ENCODE peak calls at places on chromosome 13, in four cellular contexts. V is Panc1, E is HepG2, O is K562. Q is an unnamed sample.
A peak's percentile ranks its signal among the peaks of the same experiment; 100 is the strongest.

GRCh38 chr13:40470665-40471064 is 195.8 kb downstream of the FOXO1 start:
- DNase-seq in V (no peak), E (no peak), O (no peak), Q (no peak)

GRCh38 chr13:20174656-20175405 is 14.0 kb upstream of the GJA3 start:
- DNase-seq in V (peak; percentile 62), E (peak; percentile 26), O (peak; percentile 20), Q (peak; percentile 90)

GRCh38 chr13:79810671-79811070 is 329.7 kb downstream of the NDFIP2 start:
- DNase-seq in V (no peak), E (no peak), O (no peak), Q (no peak)

GRCh38 chr13:68428292-68428691 is 1198.2 kb upstream of the PCDH9 start:
- DNase-seq in V (no peak), E (peak; percentile 6), O (no peak), Q (no peak)

GRCh38 chr13:99303863-99304521 is 3.2 kb downstream of the GPR183 start:
- DNase-seq in V (no peak), E (no peak), O (no peak), Q (no peak)

GRCh38 chr13:75635621-75636338 is at the start of gene LMO7:
- DNase-seq in V (no peak), E (peak; percentile 48), O (peak; percentile 37), Q (no peak)

GRCh38 chr13:40798380-40798779 is 9.0 kb downstream of the SLC25A15 start:
- DNase-seq in V (no peak), E (no peak), O (no peak), Q (no peak)

GRCh38 chr13:24389506-24389905 is 80.1 kb downstream of the C1QTNF9 start:
- DNase-seq in V (no peak), E (no peak), O (no peak), Q (no peak)

GRCh38 chr13:51237887-51238286 is 15.7 kb downstream of the FAM124A start:
- DNase-seq in V (no peak), E (no peak), O (no peak), Q (no peak)

GRCh38 chr13:91045351-91046034 is 302.0 kb upstream of the MIR17HG start:
- DNase-seq in V (peak; percentile 7), E (no peak), O (no peak), Q (peak; percentile 12)

GRCh38 chr13:32669030-32669646 is 82.9 kb downstream of the PDS5B start:
- DNase-seq in V (no peak), E (peak; percentile 53), O (peak; percentile 22), Q (peak; percentile 28)

GRCh38 chr13:38202730-38203129 is 146.9 kb upstream of the UFM1 start:
- DNase-seq in V (no peak), E (no peak), O (no peak), Q (no peak)

GRCh38 chr13:41960195-41960699 is 662 bp downstream of the VWA8 start:
- DNase-seq in V (no peak), E (peak; percentile 46), O (peak; percentile 26), Q (no peak)

GRCh38 chr13:26025196-26025595 is 26.6 kb downstream of the SHISA2 start:
- DNase-seq in V (no peak), E (no peak), O (no peak), Q (no peak)

GRCh38 chr13:42633495-42633894 is 59.5 kb downstream of the TNFSF11 start:
- DNase-seq in V (no peak), E (no peak), O (no peak), Q (no peak)

GRCh38 chr13:93328943-93329342 is 102.3 kb downstream of the GPC6 start:
- DNase-seq in V (no peak), E (peak; percentile 18), O (no peak), Q (no peak)

GRCh38 chr13:19910336-19911072 is 47.1 kb upstream of the ZMYM5 start:
- DNase-seq in V (no peak), E (no peak), O (no peak), Q (peak; percentile 43)

GRCh38 chr13:28026508-28026907 is 38.0 kb upstream of the URAD start:
- DNase-seq in V (no peak), E (no peak), O (no peak), Q (no peak)

GRCh38 chr13:43805071-43805468 is 18.3 kb upstream of the ENOX1 start:
- DNase-seq in V (peak; percentile 50), E (peak; percentile 12), O (no peak), Q (peak; percentile 81)

GRCh38 chr13:33410619-33411018 is 125.1 kb upstream of the STARD13 start:
- DNase-seq in V (no peak), E (no peak), O (no peak), Q (no peak)

GRCh38 chr13:92272177-92272576 is 873.8 kb downstream of the GPC5 start:
- DNase-seq in V (no peak), E (no peak), O (no peak), Q (no peak)

GRCh38 chr13:28336193-28336657 is 158.7 kb downstream of the FLT1 start:
- DNase-seq in V (no peak), E (no peak), O (no peak), Q (no peak)

GRCh38 chr13:27712421-27712820 is 79.9 kb upstream of the GSX1 start:
- DNase-seq in V (no peak), E (peak; percentile 36), O (no peak), Q (no peak)

GRCh38 chr13:92592757-92593156 is 633.9 kb upstream of the GPC6 start:
- DNase-seq in V (no peak), E (no peak), O (no peak), Q (no peak)

GRCh38 chr13:104315606-104316005 is 1249.4 kb upstream of the SLC10A2 start:
- DNase-seq in V (peak; percentile 20), E (peak; percentile 1), O (no peak), Q (peak; percentile 3)

GRCh38 chr13:41848435-41849255 is 112.3 kb downstream of the VWA8 start:
- DNase-seq in V (no peak), E (no peak), O (no peak), Q (no peak)

GRCh38 chr13:112643759-112644459 is 45.9 kb upstream of the ATP11A start:
- DNase-seq in V (no peak), E (peak; percentile 13), O (no peak), Q (no peak)

GRCh38 chr13:99617474-99618255 is 116.4 kb downstream of the TM9SF2 start:
- DNase-seq in V (peak; percentile 18), E (peak; percentile 33), O (peak; percentile 25), Q (peak; percentile 18)

GRCh38 chr13:27822873-27823311 is 30.6 kb downstream of the GSX1 start:
- DNase-seq in V (no peak), E (no peak), O (no peak), Q (no peak)

GRCh38 chr13:114065141-114065925 is 67.1 kb downstream of the RASA3 start:
- DNase-seq in V (peak; percentile 75), E (peak; percentile 16), O (peak; percentile 74), Q (peak; percentile 90)

GRCh38 chr13:75621147-75621546 is 15.0 kb upstream of the LMO7 start:
- DNase-seq in V (no peak), E (no peak), O (no peak), Q (no peak)

GRCh38 chr13:29502391-29503008 is 93.0 kb downstream of the SLC7A1 start:
- DNase-seq in V (no peak), E (no peak), O (no peak), Q (no peak)
- TF ChIP-seq TCF7L2 in V (no peak), E (no peak), O (no peak), Q (no peak)

DNA sequence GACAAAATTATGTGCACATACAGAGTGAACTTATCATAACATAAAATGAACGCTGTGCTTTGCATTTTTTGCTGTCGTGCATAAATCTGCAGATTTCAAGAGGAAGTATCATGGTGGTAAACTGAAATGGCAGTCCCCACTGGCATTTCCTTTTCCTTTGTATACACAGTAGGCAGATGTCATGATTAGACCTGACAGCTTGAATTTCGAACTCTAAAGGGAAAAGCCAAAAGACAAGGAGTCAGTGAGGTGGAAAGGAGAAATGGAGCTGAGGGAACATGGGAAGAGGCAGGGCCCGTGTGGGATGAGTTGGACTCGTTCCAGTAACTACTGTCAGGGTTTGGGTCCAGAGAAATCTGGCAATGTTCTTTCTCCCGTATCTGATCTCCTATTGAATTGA is 454.1 kb upstream of the SGCG start:
- DNase-seq in V (no peak), E (no peak), O (no peak), Q (no peak)
- TF ChIP-seq TCF7L2 in V (no peak), E (no peak), O (no peak), Q (no peak)

GRCh38 chr13:105414639-105415038 is 1120.8 kb downstream of the EFNB2 start:
- DNase-seq in V (no peak), E (no peak), O (no peak), Q (no peak)
- TF ChIP-seq TCF7L2 in V (no peak), E (no peak), O (no peak), Q (no peak)

DNA sequence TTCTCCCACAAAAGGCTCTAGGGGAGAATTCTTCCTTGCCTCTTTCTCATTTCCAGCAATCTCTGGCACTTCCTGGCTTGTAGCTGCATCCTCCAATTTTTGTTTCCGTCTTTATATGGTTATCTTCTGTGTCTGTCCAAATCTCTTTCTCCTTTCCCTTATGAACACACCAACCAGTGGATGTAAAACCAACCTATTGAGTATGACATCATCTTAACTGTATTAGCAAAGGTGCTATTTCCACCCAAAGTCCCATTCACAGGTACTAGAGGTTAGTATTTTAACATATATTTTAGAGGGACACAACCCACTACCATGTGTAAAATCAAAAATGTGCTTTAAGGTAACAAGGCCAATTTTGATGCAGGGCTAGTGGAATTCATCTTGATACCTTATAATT is 129.0 kb downstream of the RAP2A start:
- DNase-seq in V (no peak), E (no peak), O (no peak), Q (no peak)
- TF ChIP-seq TCF7L2 in V (no peak), E (no peak), O (no peak), Q (no peak)

GRCh38 chr13:85853161-85853894 is 54.1 kb upstream of the SLITRK6 start:
- DNase-seq in V (no peak), E (no peak), O (no peak), Q (no peak)

GRCh38 chr13:85853901-85854663 is 54.9 kb upstream of the SLITRK6 start:
- DNase-seq in V (no peak), E (no peak), O (no peak), Q (no peak)
- TF ChIP-seq TCF7L2 in V (no peak), E (no peak), O (no peak), Q (no peak)

GRCh38 chr13:21670006-21670882 is 629 bp upstream of the FGF9 start:
- DNase-seq in V (no peak), E (no peak), O (peak; percentile 63), Q (no peak)
- TF ChIP-seq TCF7L2 in V (no peak), E (no peak), O (no peak), Q (no peak)

GRCh38 chr13:71477735-71478134 is 389.3 kb downstream of the DACH1 start:
- DNase-seq in V (peak; percentile 0), E (no peak), O (no peak), Q (peak; percentile 1)

GRCh38 chr13:71485913-71486312 is 381.1 kb downstream of the DACH1 start:
- DNase-seq in V (no peak), E (no peak), O (no peak), Q (no peak)

GRCh38 chr13:71483733-71484132 is 383.3 kb downstream of the DACH1 start:
- DNase-seq in V (no peak), E (no peak), O (no peak), Q (no peak)
- TF ChIP-seq TCF7L2 in V (no peak), E (no peak), O (no peak), Q (no peak)